ENCODE peak calls at places on chromosome 21, in five cellular contexts. C, Z, S, E and K are unnamed samples.
A peak's percentile ranks its signal among the peaks of the same experiment; 100 is the strongest.

GRCh38 chr21:42186591-42186990 is 32.3 kb upstream of the ABCG1 start:
- DNase-seq in Z (no peak), E (no peak), S (no peak), C (no peak), K (no peak)

GRCh38 chr21:41043008-41043407 is 125.0 kb upstream of the BACE2 start:
- DNase-seq in Z (no peak), S (no peak), E (no peak), C (no peak), K (no peak)

GRCh38 chr21:43866659-43867331 is 1.8 kb downstream of the AGPAT3 start:
- DNase-seq in Z (peak; percentile 37), E (no peak), C (no peak), S (no peak), K (peak; percentile 61)

GRCh38 chr21:45989355-45990048 is 7.9 kb downstream of the COL6A1 start:
- DNase-seq in C (no peak), S (no peak), Z (no peak), E (no peak), K (no peak)

GRCh38 chr21:38945536-38946245 is 140.0 kb downstream of the ETS2 start:
- DNase-seq in S (peak; percentile 75), E (no peak), C (peak; percentile 6), Z (no peak), K (no peak)

GRCh38 chr21:36513430-36513829 is 33.5 kb upstream of the CLDN14 start:
- DNase-seq in Z (no peak), E (no peak), S (no peak), C (no peak), K (no peak)

GRCh38 chr21:36647279-36648093 is 51.4 kb upstream of the SIM2 start:
- DNase-seq in Z (no peak), C (no peak), E (no peak), S (peak; percentile 80), K (no peak)

GRCh38 chr21:40373760-40374159 is 473.2 kb downstream of the DSCAM start:
- DNase-seq in E (no peak), S (no peak), C (no peak), Z (no peak), K (no peak)

GRCh38 chr21:45450741-45451740 is 46.1 kb downstream of the COL18A1 start:
- DNase-seq in E (no peak), C (no peak), S (no peak), Z (no peak), K (no peak)

GRCh38 chr21:36481639-36482038 is 1.7 kb upstream of the CLDN14 start:
- DNase-seq in E (no peak), S (no peak), Z (no peak), C (no peak), K (no peak)